ENCODE peak calls at places on chromosomes 11 and 22, in six cellular contexts. L, H, W, U, D and I are unnamed samples.

GRCh38 chr22:31800065-31800464 is 46.2 kb downstream of the DEPDC5 start:
- DNase-seq in U (no peak), D (peak), W (no peak), L (no peak), H (no peak), I (no peak)

GRCh38 chr11:95768521-95768920 is 21.1 kb downstream of the FAM76B start:
- DNase-seq in H (no peak), W (no peak), L (no peak), D (no peak), U (no peak), I (no peak)

GRCh38 chr22:17303840-17304779 is 65.2 kb upstream of the CECR2 start:
- DNase-seq in U (peak), L (peak), H (peak), W (no peak), D (no peak), I (no peak)

GRCh38 chr22:37234736-37235711 is 9.0 kb downstream of the RAC2 start:
- DNase-seq in L (peak), W (peak), H (no peak), U (no peak), D (no peak), I (no peak)

GRCh38 chr11:65141896-65142494 is 7.7 kb upstream of the SYVN1 start:
- DNase-seq in H (no peak), D (no peak), U (no peak), W (no peak), L (no peak), I (no peak)

GRCh38 chr11:78935408-78936101 is 360.9 kb upstream of the NARS2 start:
- DNase-seq in L (no peak), U (no peak), W (no peak), D (no peak), H (no peak), I (no peak)

GRCh38 chr11:119520966-119521365 is 98.0 kb upstream of the THY1 start:
- DNase-seq in W (no peak), U (no peak), D (no peak), L (no peak), H (no peak), I (no peak)

GRCh38 chr11:16013649-16014275 is 342.6 kb downstream of the SOX6 start:
- DNase-seq in U (no peak), D (peak), W (no peak), L (no peak), H (no peak), I (no peak)

GRCh38 chr11:116310215-116310614 is 462.6 kb downstream of the BUD13 start:
- DNase-seq in L (no peak), D (no peak), U (no peak), H (no peak), W (no peak), I (no peak)

GRCh38 chr11:1744879-1745700 is 5.3 kb downstream of the IFITM10 start:
- DNase-seq in H (no peak), D (no peak), L (no peak), W (no peak), U (no peak), I (no peak)

GRCh38 chr22:42222140-42222539 is 48.3 kb downstream of the TCF20 start:
- DNase-seq in L (no peak), W (no peak), H (no peak), U (no peak), D (no peak), I (no peak)

GRCh38 chr11:1893581-1894359 is 2.1 kb upstream of the PRR33 start:
- DNase-seq in U (no peak), W (no peak), H (no peak), D (no peak), L (no peak), I (no peak)

GRCh38 chr11:96331556-96332168 is 11.3 kb downstream of the MAML2 start:
- DNase-seq in W (no peak), L (no peak), H (no peak), D (no peak), U (no peak), I (no peak)

GRCh38 chr22:50173221-50173982 is 2.9 kb downstream of the PANX2 start:
- DNase-seq in H (no peak), W (no peak), D (no peak), L (peak), U (no peak), I (no peak)

GRCh38 chr11:65446446-65447277 is 24.1 kb downstream of the NEAT1 start:
- DNase-seq in L (no peak), W (peak), D (peak), H (no peak), U (no peak), I (no peak)

GRCh38 chr22:29737251-29738117 is 17.7 kb downstream of the CABP7 start:
- DNase-seq in U (no peak), H (no peak), D (no peak), L (no peak), W (no peak), I (no peak)

GRCh38 chr11:65078151-65078550 is 5.7 kb downstream of the CDCA5 start:
- DNase-seq in W (no peak), L (peak), D (peak), U (no peak), H (peak), I (no peak)

GRCh38 chr22:45424241-45424731 is 10.8 kb downstream of the RIBC2 start:
- DNase-seq in H (no peak), W (no peak), L (no peak), D (no peak), U (peak), I (no peak)

GRCh38 chr11:10556590-10556989 is 11.9 kb downstream of the LYVE1 start:
- DNase-seq in W (no peak), H (no peak), D (no peak), U (no peak), L (no peak), I (no peak)

GRCh38 chr11:117570701-117571100 is 226.3 kb downstream of the DSCAML1 start:
- DNase-seq in U (no peak), L (no peak), D (no peak), H (no peak), W (peak), I (no peak)

GRCh38 chr22:32020117-32020516 is 22.9 kb upstream of the SLC5A1 start:
- DNase-seq in W (no peak), U (no peak), D (peak), H (no peak), L (no peak), I (no peak)

GRCh38 chr11:119153049-119153818 is 4.4 kb downstream of the ABCG4 start:
- DNase-seq in W (no peak), U (no peak), L (no peak), D (no peak), H (no peak), I (no peak)

GRCh38 chr22:28570697-28571373 is 108.8 kb downstream of the TTC28 start:
- DNase-seq in U (no peak), L (no peak), H (no peak), D (no peak), W (no peak), I (no peak)

GRCh38 chr22:16562711-16563554 is 29.7 kb downstream of the CCT8L2 start:
- DNase-seq in H (no peak), U (no peak), W (no peak), L (no peak), D (no peak), I (no peak)

GRCh38 chr11:1450958-1451710 is 35.4 kb downstream of the MOB2 start:
- DNase-seq in D (no peak), L (no peak), W (no peak), U (no peak), H (no peak), I (no peak)